ENCODE peak calls at places on chromosomes 5 and 9, in seven cellular contexts. M is transverse colon, P is breast epithelium, Q is HCT116, A is HepG2, F is K562, C is H1. I is an unnamed sample.

GRCh38 chr5:1018596-1018995 is 10.0 kb downstream of the NKD2 start:
- DNase-seq in M (no peak), P (no peak), Q (no peak), A (no peak), F (no peak), C (no peak), I (no peak)

GRCh38 chr5:83503662-83504061 is 32.1 kb downstream of the VCAN start:
- DNase-seq in M (no peak), P (no peak), Q (no peak), A (no peak), F (no peak), C (no peak), I (no peak)

GRCh38 chr5:66666778-66667177 is 70.6 kb downstream of the MAST4 start:
- DNase-seq in M (peak; percentile 24), P (no peak), Q (no peak), A (no peak), F (no peak), C (no peak), I (no peak)

GRCh38 chr9:95498641-95499040 is 18.1 kb downstream of the PTCH1 start:
- DNase-seq in M (no peak), P (no peak), Q (no peak), A (no peak), F (no peak), C (no peak), I (no peak)

GRCh38 chr5:150079655-150080461 is 6.5 kb downstream of the CSF1R start:
- DNase-seq in M (no peak), P (peak; percentile 7), Q (no peak), A (no peak), F (no peak), C (peak; percentile 24), I (no peak)

GRCh38 chr9:132729235-132729890 is 59.1 kb downstream of the GTF3C4 start:
- DNase-seq in M (no peak), P (no peak), Q (no peak), A (no peak), F (no peak), C (no peak), I (no peak)

GRCh38 chr9:6910032-6910431 is 152.3 kb downstream of the KDM4C start:
- DNase-seq in M (no peak), P (no peak), Q (no peak), A (no peak), F (no peak), C (no peak), I (no peak)

GRCh38 chr5:884345-885126 is 8.1 kb downstream of the BRD9 start:
- DNase-seq in M (no peak), P (no peak), Q (no peak), A (no peak), F (no peak), C (no peak), I (no peak)

GRCh38 chr9:110116543-110116885 is 91.4 kb downstream of the C9orf152 start:
- DNase-seq in M (no peak), P (no peak), Q (no peak), A (no peak), F (no peak), C (no peak), I (no peak)

GRCh38 chr5:54754878-54755277 is 230.5 kb downstream of the ESM1 start:
- DNase-seq in M (no peak), P (no peak), Q (no peak), A (no peak), F (no peak), C (peak; percentile 27), I (peak; percentile 70)

GRCh38 chr5:116626945-116627679 is 52.5 kb upstream of the SEMA6A start:
- DNase-seq in M (no peak), P (no peak), Q (no peak), A (no peak), F (no peak), C (no peak), I (no peak)

GRCh38 chr5:133895979-133896378 is 72.4 kb downstream of the C5orf15 start:
- DNase-seq in M (no peak), P (no peak), Q (no peak), A (no peak), F (no peak), C (no peak), I (no peak)

GRCh38 chr5:146466521-146467349 is 19.6 kb downstream of the TCERG1 start:
- DNase-seq in M (no peak), P (no peak), Q (no peak), A (no peak), F (no peak), C (no peak), I (no peak)

GRCh38 chr5:72767289-72768010 is 49.0 kb upstream of the TNPO1 start:
- DNase-seq in M (no peak), P (no peak), Q (no peak), A (peak; percentile 86), F (no peak), C (no peak), I (no peak)

GRCh38 chr5:96651948-96652753 is 10.0 kb upstream of the CAST start:
- DNase-seq in M (no peak), P (no peak), Q (no peak), A (no peak), F (peak; percentile 24), C (no peak), I (no peak)

GRCh38 chr5:158917731-158918130 is 182.0 kb downstream of the EBF1 start:
- DNase-seq in M (no peak), P (no peak), Q (no peak), A (no peak), F (no peak), C (no peak), I (no peak)

GRCh38 chr5:102798103-102798502 is 43.0 kb downstream of the PAM start:
- DNase-seq in M (no peak), P (no peak), Q (no peak), A (no peak), F (no peak), C (no peak), I (no peak)

GRCh38 chr9:134138292-134138691 is 2.4 kb downstream of the WDR5 start:
- DNase-seq in M (peak; percentile 35), P (no peak), Q (no peak), A (no peak), F (no peak), C (no peak), I (no peak)

GRCh38 chr9:134136117-134136996 is 475 bp downstream of the WDR5 start:
- DNase-seq in M (peak; percentile 24), P (no peak), Q (no peak), A (no peak), F (peak; percentile 93), C (peak; percentile 73), I (no peak)

GRCh38 chr9:134136997-134137302 is 1.1 kb downstream of the WDR5 start:
- DNase-seq in M (no peak), P (no peak), Q (no peak), A (no peak), F (no peak), C (no peak), I (no peak)

GRCh38 chr9:134134949-134135342 is 936 bp upstream of the WDR5 start:
- DNase-seq in M (no peak), P (no peak), Q (no peak), A (no peak), F (no peak), C (no peak), I (no peak)

DNA sequence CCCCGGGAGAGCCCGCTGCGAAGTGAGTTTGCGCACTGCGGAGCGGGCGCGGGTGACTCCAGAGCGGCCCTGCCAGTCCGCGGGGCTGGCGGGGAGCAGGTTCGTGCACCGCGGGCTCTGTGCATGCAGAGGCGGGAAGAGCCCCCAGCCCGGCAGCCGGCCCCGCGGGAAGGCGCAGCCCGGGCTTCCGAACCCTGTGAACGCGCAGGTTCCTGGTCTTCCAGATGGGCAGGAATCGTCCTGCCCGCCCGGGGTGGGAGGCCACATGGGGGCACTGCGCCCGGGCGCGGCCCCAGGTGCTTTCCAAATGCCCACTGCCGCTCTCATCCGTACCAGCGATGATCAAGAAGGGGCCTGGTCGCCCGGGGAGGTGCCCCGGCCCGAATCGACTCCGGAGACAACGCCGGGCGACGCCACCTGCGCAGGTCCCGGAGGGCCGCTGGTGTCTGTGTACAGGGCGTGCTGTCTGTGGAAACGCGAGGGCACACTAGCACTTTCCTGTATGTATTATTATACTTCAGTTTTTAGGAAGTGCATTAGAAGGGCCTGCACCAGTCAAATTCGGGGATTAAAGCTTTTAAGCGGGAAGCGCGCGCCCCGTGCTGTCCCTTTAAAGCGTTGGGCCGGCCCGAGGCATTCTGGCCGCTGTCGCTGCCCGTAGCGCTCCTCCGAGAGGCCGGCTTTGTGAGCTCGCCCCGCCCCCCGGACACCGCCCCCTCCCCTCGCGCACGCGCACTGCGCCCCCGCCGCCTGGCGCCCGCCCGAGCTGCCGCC is at the start of gene WDR5:
- DNase-seq in M (peak; percentile 93), P (peak; percentile 85), Q (peak; percentile 77), A (peak; percentile 73), F (peak; percentile 99), C (peak; percentile 93), I (no peak)
- TF ChIP-seq POLR2AphosphoS5 in M (no peak), P (no peak), Q (peak; percentile 68), A (peak; percentile 32), F (no peak), C (peak; percentile 20), I (peak; percentile 81)

DNA sequence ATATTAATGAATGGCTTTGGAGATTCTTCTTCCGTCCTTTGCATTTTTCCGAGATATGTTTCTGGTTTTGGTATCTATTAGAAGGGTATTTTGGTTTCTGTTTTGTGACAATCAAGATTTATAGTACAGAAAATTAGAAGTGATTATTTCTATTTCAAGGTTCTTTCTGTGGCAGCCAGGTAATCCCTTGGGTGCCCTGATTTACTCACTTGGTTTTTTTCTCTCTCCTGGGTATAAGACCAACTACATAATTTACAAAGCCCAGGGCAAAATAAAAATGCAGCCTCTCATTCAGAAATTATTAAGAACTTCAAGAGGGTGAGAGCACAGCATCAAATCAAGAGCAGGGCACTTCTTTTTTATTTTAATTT is 2.0 kb upstream of the RNF14 start:
- DNase-seq in M (no peak), P (no peak), Q (no peak), A (no peak), F (no peak), C (no peak), I (no peak)
- H3K4me3 ChIP-seq in M (no peak overlapping the region), P (no peak overlapping the region), Q (no peak overlapping the region), A (no peak overlapping the region), F (no peak overlapping the region), C (no peak overlapping the region), I (no peak overlapping the region)

GRCh38 chr5:119049824-119050449 is 20.9 kb upstream of the DMXL1 start:
- DNase-seq in M (no peak), P (no peak), Q (no peak), A (no peak), F (no peak), C (no peak), I (no peak)

GRCh38 chr5:119054082-119054481 is 16.8 kb upstream of the DMXL1 start:
- DNase-seq in M (no peak), P (no peak), Q (no peak), A (no peak), F (no peak), C (no peak), I (no peak)

GRCh38 chr5:119048246-119048645 is 22.6 kb upstream of the DMXL1 start:
- DNase-seq in M (no peak), P (no peak), Q (no peak), A (no peak), F (no peak), C (no peak), I (no peak)
- TF ChIP-seq POLR2AphosphoS5 in M (no peak), P (no peak), Q (no peak), A (no peak), F (no peak), C (no peak), I (no peak)

DNA sequence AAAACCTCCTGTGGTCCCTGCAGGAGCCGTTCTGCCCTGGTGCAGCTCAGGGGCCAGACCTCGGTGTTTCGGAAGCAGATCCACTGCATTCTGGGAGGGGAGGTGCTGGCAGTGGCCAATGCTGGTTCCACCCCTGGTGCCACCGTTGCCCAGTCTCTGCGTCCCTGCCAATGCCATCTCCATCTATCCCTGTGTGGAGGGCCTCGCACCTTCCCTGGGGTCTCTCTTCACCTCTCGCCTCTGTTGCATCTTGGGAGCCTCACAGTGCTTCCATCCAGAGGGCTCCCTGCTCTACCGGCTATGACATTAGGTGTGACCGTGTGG is 15.3 kb downstream of the NCS1 start:
- DNase-seq in M (no peak), P (no peak), Q (no peak), A (no peak), F (no peak), C (no peak), I (no peak)
- H3K4me3 ChIP-seq in M (no peak overlapping the region), P (peak overlapping the region; percentile 54), Q (peak overlapping the region; percentile 56), A (no peak overlapping the region), F (peak overlapping the region; percentile 29), C (no peak overlapping the region), I (peak overlapping the region; percentile 45)